ENCODE peak calls at places on chromosome 4, in ten cellular contexts. D is activated CD4-positive, CD25-positive, alpha-beta regulatory T cell treated with anti-CD3 and anti-CD28 coated beads, Interleukin-2, amount 50 U/mL, for 24 hours; M is natural killer cell; W is activated T-cell treated with anti-CD3 and anti-CD28 coated beads, Interleukin-2, amount 50 U/mL, for 72 hours; Z is esophagus mucosa; C is HepG2; Q is heart left ventricle; O is upper lobe of left lung; I is HCT116; S is activated CD8-positive, alpha-beta T cell treated with anti-CD3 and anti-CD28 coated beads for 36 hours. V is an unnamed sample.

GRCh38 chr4:145760176-145760575 is 80.2 kb downstream of the C4orf51 start:
- ATAC-seq in D (no peak), M (no peak), W (no peak), Z (no peak), C (no peak), Q (no peak), O (no peak), I (no peak), S (peak; percentile 28), V (no peak)

GRCh38 chr4:158817562-158818370 is 48.9 kb downstream of the FNIP2 start:
- ATAC-seq in D (peak; percentile 58), M (peak; percentile 89), W (peak; percentile 59), Z (no peak), C (no peak), Q (peak; percentile 14), O (peak; percentile 44), I (no peak), S (peak; percentile 55), V (peak; percentile 58)

GRCh38 chr4:140720387-140721087 is 35.6 kb downstream of the TBC1D9 start:
- ATAC-seq in D (no peak), M (no peak), W (no peak), Z (peak; percentile 30), C (peak; percentile 83), Q (peak; percentile 13), O (peak; percentile 50), I (no peak), S (no peak), V (peak; percentile 9)

GRCh38 chr4:84971319-84971932 is 4.9 kb upstream of the WDFY3 start:
- ATAC-seq in D (no peak), M (no peak), W (no peak), Z (peak; percentile 38), C (peak; percentile 29), Q (no peak), O (peak; percentile 28), I (no peak), S (no peak), V (peak; percentile 24)

GRCh38 chr4:98939446-98939845 is 10.5 kb upstream of the EIF4E start:
- ATAC-seq in D (peak; percentile 49), M (no peak), W (no peak), Z (no peak), C (no peak), Q (no peak), O (no peak), I (peak; percentile 21), S (peak; percentile 42), V (peak; percentile 54)

GRCh38 chr4:101306225-101306624 is 41.1 kb downstream of the PPP3CA start:
- ATAC-seq in D (peak; percentile 36), M (peak; percentile 58), W (peak; percentile 40), Z (no peak), C (no peak), Q (no peak), O (peak; percentile 93), I (peak; percentile 38), S (peak; percentile 42), V (peak; percentile 82)

GRCh38 chr4:4256799-4257198 is 8.8 kb upstream of the TMEM128 start:
- ATAC-seq in D (no peak), M (no peak), W (no peak), Z (no peak), C (no peak), Q (peak; percentile 33), O (peak; percentile 38), I (no peak), S (no peak), V (no peak)

GRCh38 chr4:142959156-142959555 is 113.1 kb upstream of the INPP4B start:
- ATAC-seq in D (no peak), M (no peak), W (no peak), Z (no peak), C (no peak), Q (no peak), O (no peak), I (no peak), S (no peak), V (no peak)

GRCh38 chr4:96646146-96646545 is 806.3 kb downstream of the PDHA2 start:
- ATAC-seq in D (no peak), M (no peak), W (no peak), Z (no peak), C (no peak), Q (no peak), O (no peak), I (no peak), S (no peak), V (no peak)

GRCh38 chr4:167282171-167282864 is 48.0 kb upstream of the SPOCK3 start:
- ATAC-seq in D (no peak), M (no peak), W (peak; percentile 46), Z (no peak), C (no peak), Q (no peak), O (no peak), I (no peak), S (no peak), V (no peak)

GRCh38 chr4:47926667-47927258 is 12.4 kb upstream of the NFXL1 start:
- ATAC-seq in D (peak; percentile 85), M (peak; percentile 99), W (peak; percentile 90), Z (peak; percentile 84), C (peak; percentile 100), Q (peak; percentile 90), O (peak; percentile 89), I (peak; percentile 99), S (peak; percentile 99), V (peak; percentile 89)

GRCh38 chr4:134544303-134544761 is 342.7 kb upstream of the PABPC4L start:
- ATAC-seq in D (no peak), M (no peak), W (no peak), Z (no peak), C (no peak), Q (no peak), O (no peak), I (no peak), S (no peak), V (no peak)

GRCh38 chr4:67550491-67551256 is 5.4 kb upstream of the CENPC start:
- ATAC-seq in D (no peak), M (no peak), W (no peak), Z (no peak), C (no peak), Q (no peak), O (no peak), I (no peak), S (no peak), V (no peak)

GRCh38 chr4:15568814-15569213 is 86.3 kb downstream of the FBXL5 start:
- ATAC-seq in D (no peak), M (no peak), W (no peak), Z (no peak), C (no peak), Q (no peak), O (no peak), I (no peak), S (no peak), V (no peak)

GRCh38 chr4:32140636-32141035 is 1420.5 kb downstream of the PCDH7 start:
- ATAC-seq in D (no peak), M (no peak), W (no peak), Z (peak; percentile 72), C (no peak), Q (peak; percentile 63), O (no peak), I (peak; percentile 17), S (no peak), V (no peak)

GRCh38 chr4:15354358-15354757 is 73.5 kb upstream of the C1QTNF7 start:
- ATAC-seq in D (no peak), M (no peak), W (no peak), Z (no peak), C (no peak), Q (no peak), O (no peak), I (no peak), S (no peak), V (no peak)

GRCh38 chr4:75629239-75629638 is 1.1 kb downstream of the CDKL2 start:
- ATAC-seq in D (no peak), M (no peak), W (no peak), Z (no peak), C (no peak), Q (no peak), O (peak; percentile 77), I (no peak), S (no peak), V (no peak)